ENCODE peak calls at places on chromosomes 12 and 14, in eight cellular contexts. Z, X, C, H, O, T, D and W are unnamed samples.
A peak's percentile ranks its signal among the peaks of the same experiment; 100 is the strongest.

GRCh38 chr12:67025543-67026114 is 243.5 kb upstream of the CAND1 start:
- DNase-seq in Z (no peak), X (no peak), C (no peak), H (peak; percentile 25), O (peak; percentile 74), T (peak; percentile 49), D (no peak), W (peak; percentile 59)

GRCh38 chr14:56004807-56005579 is 113.2 kb upstream of the PELI2 start:
- DNase-seq in Z (no peak), X (no peak), C (no peak), H (no peak), O (peak; percentile 31), T (no peak), D (no peak), W (peak; percentile 44)

GRCh38 chr12:71014180-71014785 is 93.7 kb upstream of the PTPRR start:
- DNase-seq in Z (no peak), X (no peak), C (no peak), H (peak; percentile 5), O (no peak), T (peak; percentile 11), D (no peak), W (peak; percentile 59)

GRCh38 chr14:103561381-103562134 is 899 bp downstream of the BAG5 start:
- DNase-seq in Z (peak; percentile 64), X (no peak), C (peak; percentile 28), H (peak; percentile 27), O (peak; percentile 47), T (no peak), D (no peak), W (peak; percentile 71)

GRCh38 chr12:68896881-68897540 is 36.0 kb downstream of the CPM start:
- DNase-seq in Z (no peak), X (no peak), C (no peak), H (no peak), O (no peak), T (no peak), D (no peak), W (no peak)

GRCh38 chr12:94831081-94831747 is 172.3 kb downstream of the NDUFA12 start:
- DNase-seq in Z (no peak), X (no peak), C (no peak), H (no peak), O (no peak), T (no peak), D (peak; percentile 22), W (no peak)

GRCh38 chr14:101365329-101366158 is 195.8 kb upstream of the DIO3 start:
- DNase-seq in Z (no peak), X (no peak), C (no peak), H (no peak), O (no peak), T (no peak), D (no peak), W (peak; percentile 89)

GRCh38 chr14:67221248-67221981 is 19.8 kb upstream of the PALS1 start:
- DNase-seq in Z (no peak), X (no peak), C (no peak), H (no peak), O (no peak), T (no peak), D (no peak), W (no peak)

GRCh38 chr12:28698541-28698940 is 450.5 kb upstream of the FAR2 start:
- DNase-seq in Z (no peak), X (no peak), C (no peak), H (no peak), O (no peak), T (no peak), D (no peak), W (no peak)

GRCh38 chr12:20830456-20830855 is 20.0 kb downstream of the SLCO1B3 start:
- DNase-seq in Z (no peak), X (no peak), C (no peak), H (no peak), O (no peak), T (no peak), D (no peak), W (no peak)

GRCh38 chr12:113663396-113663795 is 191.7 kb upstream of the LHX5 start:
- DNase-seq in Z (no peak), X (no peak), C (no peak), H (no peak), O (no peak), T (no peak), D (no peak), W (no peak)

GRCh38 chr12:4567073-4567881 is 5.3 kb downstream of the DYRK4 start:
- DNase-seq in Z (no peak), X (no peak), C (no peak), H (no peak), O (no peak), T (no peak), D (no peak), W (no peak)

DNA sequence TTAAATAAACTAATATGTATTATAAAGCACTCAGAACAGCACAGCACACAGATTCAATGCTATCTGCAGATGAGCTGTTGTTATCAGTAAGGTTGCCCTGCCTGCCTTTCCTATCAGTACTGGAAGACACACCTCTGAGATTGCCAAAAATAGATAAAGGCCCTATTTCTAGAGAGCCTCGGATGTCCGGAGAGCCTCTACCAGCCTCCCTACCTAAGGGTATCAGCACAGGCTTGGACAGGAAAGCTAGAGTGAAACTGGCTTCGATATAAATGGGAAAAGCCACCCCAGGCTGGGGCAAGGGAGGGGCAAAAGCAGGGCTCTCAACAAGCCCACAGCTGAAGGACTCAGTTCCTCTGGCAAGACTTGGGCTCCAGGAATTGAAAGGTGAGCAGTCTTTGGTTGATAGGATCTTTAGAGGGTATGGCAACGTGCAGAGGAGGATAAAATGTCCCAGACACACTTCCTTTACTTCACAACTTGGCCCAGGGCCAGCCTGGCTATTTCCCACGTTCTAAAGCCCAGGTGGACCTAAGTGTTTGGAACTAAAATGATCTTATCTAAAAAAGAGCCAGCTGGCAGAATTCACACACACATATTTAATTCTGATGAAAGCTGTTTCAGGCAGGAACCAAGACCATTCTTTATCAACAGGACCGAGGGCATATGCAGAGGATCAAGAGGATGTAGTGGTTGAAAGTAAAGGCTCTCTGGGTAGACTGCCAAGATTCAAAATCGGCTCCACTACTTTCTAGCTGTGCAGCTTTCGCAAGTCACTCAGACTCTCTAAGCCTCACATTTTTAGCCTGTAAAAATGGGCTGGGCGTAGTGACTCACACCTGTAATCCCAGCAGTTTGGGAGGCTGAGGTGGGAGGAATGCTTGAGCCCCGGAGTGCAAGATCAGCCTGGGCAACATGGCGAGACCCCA is 37.8 kb upstream of the ITPR2 start:
- DNase-seq in Z (no peak), X (no peak), C (no peak), H (no peak), O (no peak), T (no peak), D (no peak), W (no peak)
- H3K4me1 ChIP-seq in Z (peaks cover 29% of the 10 kb centered on the region), X (no peaks in the 10 kb centered on the region), C (no peaks in the 10 kb centered on the region), H (peaks cover 26% of the 10 kb centered on the region), O (no peaks in the 10 kb centered on the region), T (peaks cover 4% of the 10 kb centered on the region), D (peaks cover 28% of the 10 kb centered on the region), W (no peaks in the 10 kb centered on the region)

GRCh38 chr12:103813949-103814348 is 27.1 kb downstream of the NT5DC3 start:
- DNase-seq in Z (no peak), X (no peak), C (no peak), H (no peak), O (no peak), T (no peak), D (no peak), W (no peak)

GRCh38 chr12:103813426-103813825 is 27.6 kb downstream of the NT5DC3 start:
- DNase-seq in Z (no peak), X (no peak), C (no peak), H (no peak), O (no peak), T (no peak), D (no peak), W (no peak)

GRCh38 chr12:103811791-103812190 is 29.2 kb downstream of the NT5DC3 start:
- DNase-seq in Z (no peak), X (no peak), C (no peak), H (no peak), O (no peak), T (no peak), D (no peak), W (no peak)

GRCh38 chr12:103814436-103814835 is 26.6 kb downstream of the NT5DC3 start:
- DNase-seq in Z (no peak), X (no peak), C (no peak), H (no peak), O (no peak), T (no peak), D (no peak), W (no peak)

GRCh38 chr12:103812789-103813188 is 28.2 kb downstream of the NT5DC3 start:
- DNase-seq in Z (no peak), X (no peak), C (no peak), H (no peak), O (no peak), T (no peak), D (no peak), W (no peak)
- H3K4me1 ChIP-seq in Z (no peaks in the 10 kb centered on the region), X (no peaks in the 10 kb centered on the region), C (no peaks in the 10 kb centered on the region), H (peaks cover 8% of the 10 kb centered on the region), O (no peaks in the 10 kb centered on the region), T (no peaks in the 10 kb centered on the region), D (peaks cover 8% of the 10 kb centered on the region), W (no peaks in the 10 kb centered on the region)

DNA sequence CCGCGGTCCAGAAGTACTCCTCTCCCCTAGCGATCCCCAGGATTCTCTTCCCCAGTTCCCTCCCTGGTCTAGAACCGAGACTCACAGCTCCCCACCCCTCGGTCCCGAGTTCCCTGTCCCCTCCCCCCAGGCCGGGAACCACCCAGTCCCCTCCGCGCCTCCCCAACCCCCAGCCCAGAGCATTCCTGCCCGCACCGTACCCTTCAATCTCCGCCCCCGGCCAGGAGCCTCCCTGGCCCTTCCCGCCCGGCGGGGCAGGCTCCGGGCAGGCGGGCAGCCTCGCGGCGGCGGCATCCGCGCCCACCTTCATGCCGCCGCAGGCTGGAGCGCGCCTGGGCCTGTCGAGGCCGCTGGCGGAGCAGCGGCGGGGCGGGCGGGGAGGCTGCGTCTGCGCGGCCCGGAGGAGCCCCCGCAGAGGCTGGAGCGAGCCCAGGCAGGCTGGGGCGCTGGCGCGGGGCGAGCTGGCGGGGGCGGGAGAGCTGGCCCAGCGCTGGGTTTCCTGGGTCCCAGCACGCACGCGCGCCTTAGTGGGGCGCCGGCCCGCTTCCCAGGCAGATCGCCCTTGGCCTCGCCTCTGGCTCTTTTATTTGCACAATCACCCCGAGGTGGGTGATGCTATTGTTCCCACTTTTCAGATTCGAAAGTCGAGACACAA is 22.2 kb upstream of the GPR132 start:
- DNase-seq in Z (peak; percentile 78), X (peak; percentile 53), C (no peak), H (no peak), O (peak; percentile 40), T (no peak), D (no peak), W (peak; percentile 76)
- H3K4me1 ChIP-seq in Z (peaks cover 48% of the 10 kb centered on the region), X (peaks cover 28% of the 10 kb centered on the region), C (peaks cover 26% of the 10 kb centered on the region), H (peaks cover 46% of the 10 kb centered on the region), O (no peaks in the 10 kb centered on the region), T (peaks cover 26% of the 10 kb centered on the region), D (peaks cover 70% of the 10 kb centered on the region), W (peaks cover 11% of the 10 kb centered on the region)

GRCh38 chr12:46554461-46554860 is 181.9 kb upstream of the SLC38A2 start:
- DNase-seq in Z (no peak), X (no peak), C (no peak), H (no peak), O (no peak), T (no peak), D (no peak), W (no peak)

GRCh38 chr12:46555379-46555778 is 182.8 kb upstream of the SLC38A2 start:
- DNase-seq in Z (no peak), X (no peak), C (no peak), H (no peak), O (no peak), T (no peak), D (no peak), W (no peak)

GRCh38 chr12:46557539-46558373 is 185.2 kb upstream of the SLC38A2 start:
- DNase-seq in Z (no peak), X (no peak), C (no peak), H (no peak), O (no peak), T (no peak), D (no peak), W (no peak)

GRCh38 chr12:46556820-46557524 is 184.4 kb upstream of the SLC38A2 start:
- DNase-seq in Z (no peak), X (no peak), C (no peak), H (no peak), O (no peak), T (no peak), D (no peak), W (no peak)

GRCh38 chr12:46556105-46556559 is 183.6 kb upstream of the SLC38A2 start:
- DNase-seq in Z (no peak), X (no peak), C (no peak), H (peak; percentile 87), O (no peak), T (no peak), D (no peak), W (no peak)
- H3K4me1 ChIP-seq in Z (peaks cover 44% of the 10 kb centered on the region), X (no peaks in the 10 kb centered on the region), C (no peaks in the 10 kb centered on the region), H (peaks cover 26% of the 10 kb centered on the region), O (no peaks in the 10 kb centered on the region), T (no peaks in the 10 kb centered on the region), D (peaks cover 86% of the 10 kb centered on the region), W (no peaks in the 10 kb centered on the region)